ENCODE peak calls at places on chromosomes 2 and 18, in seven cellular contexts. One of them, this sample, is unnamed.

GRCh38 chr2:67797801-67798535 is 264.8 kb downstream of the C1D start:
- DNase-seq in HCT116: no peak
- DNase-seq in H1: no peak
- DNase-seq in K562: no peak
- DNase-seq in SK-N-SH: no peak
- DNase-seq in GM12878: no peak
- DNase-seq in HepG2: no peak
- DNase-seq in this sample: no peak

GRCh38 chr2:179818546-179818945 is 42.9 kb downstream of the ZNF385B start:
- DNase-seq in GM12878: no peak
- DNase-seq in HepG2: no peak
- DNase-seq in HCT116: no peak
- DNase-seq in K562: no peak
- DNase-seq in SK-N-SH: no peak
- DNase-seq in H1: no peak
- DNase-seq in this sample: no peak

GRCh38 chr2:185984670-185985069 is 246.1 kb downstream of the FSIP2 start:
- DNase-seq in H1: no peak
- DNase-seq in GM12878: no peak
- DNase-seq in HepG2: no peak
- DNase-seq in SK-N-SH: no peak
- DNase-seq in K562: no peak
- DNase-seq in HCT116: no peak
- DNase-seq in this sample: no peak

GRCh38 chr2:23199115-23199918 is 185.7 kb upstream of the KLHL29 start:
- DNase-seq in SK-N-SH: peak; percentile 34
- DNase-seq in K562: peak; percentile 42
- DNase-seq in H1: no peak
- DNase-seq in HepG2: peak; percentile 26
- DNase-seq in HCT116: peak; percentile 24
- DNase-seq in GM12878: no peak
- DNase-seq in this sample: peak; percentile 46

GRCh38 chr2:16621348-16621747 is 44.3 kb downstream of the CYRIA start:
- DNase-seq in HepG2: no peak
- DNase-seq in HCT116: no peak
- DNase-seq in SK-N-SH: no peak
- DNase-seq in GM12878: no peak
- DNase-seq in H1: no peak
- DNase-seq in K562: no peak
- DNase-seq in this sample: no peak

GRCh38 chr18:22132258-22132657 is 37.1 kb upstream of the GATA6 start:
- DNase-seq in K562: no peak
- DNase-seq in HCT116: no peak
- DNase-seq in SK-N-SH: no peak
- DNase-seq in GM12878: no peak
- DNase-seq in H1: no peak
- DNase-seq in HepG2: no peak
- DNase-seq in this sample: no peak

GRCh38 chr2:30150786-30151185 is 4.0 kb downstream of the YPEL5 start:
- DNase-seq in HepG2: no peak
- DNase-seq in SK-N-SH: no peak
- DNase-seq in GM12878: no peak
- DNase-seq in HCT116: no peak
- DNase-seq in H1: no peak
- DNase-seq in K562: no peak
- DNase-seq in this sample: no peak

GRCh38 chr2:72214429-72215143 is 66.9 kb upstream of the CYP26B1 start:
- DNase-seq in HepG2: peak; percentile 64
- DNase-seq in H1: no peak
- DNase-seq in SK-N-SH: no peak
- DNase-seq in GM12878: no peak
- DNase-seq in HCT116: no peak
- DNase-seq in K562: no peak
- DNase-seq in this sample: no peak

GRCh38 chr2:67923696-67924095 is 139.1 kb downstream of the C1D start:
- DNase-seq in SK-N-SH: no peak
- DNase-seq in GM12878: no peak
- DNase-seq in HepG2: no peak
- DNase-seq in K562: no peak
- DNase-seq in HCT116: no peak
- DNase-seq in H1: no peak
- DNase-seq in this sample: no peak

GRCh38 chr2:78707776-78708386 is 317.6 kb upstream of the REG3G start:
- DNase-seq in H1: no peak
- DNase-seq in HCT116: no peak
- DNase-seq in GM12878: no peak
- DNase-seq in HepG2: no peak
- DNase-seq in K562: no peak
- DNase-seq in SK-N-SH: no peak
- DNase-seq in this sample: no peak

GRCh38 chr2:200787351-200788128 is 24.2 kb upstream of the BZW1 start:
- DNase-seq in HCT116: no peak
- DNase-seq in K562: no peak
- DNase-seq in SK-N-SH: no peak
- DNase-seq in H1: no peak
- DNase-seq in HepG2: no peak
- DNase-seq in GM12878: no peak
- DNase-seq in this sample: no peak

GRCh38 chr2:19104503-19104902 is 253.9 kb downstream of the OSR1 start:
- DNase-seq in HepG2: peak; percentile 10
- DNase-seq in HCT116: no peak
- DNase-seq in H1: no peak
- DNase-seq in K562: no peak
- DNase-seq in GM12878: no peak
- DNase-seq in SK-N-SH: no peak
- DNase-seq in this sample: no peak

DNA sequence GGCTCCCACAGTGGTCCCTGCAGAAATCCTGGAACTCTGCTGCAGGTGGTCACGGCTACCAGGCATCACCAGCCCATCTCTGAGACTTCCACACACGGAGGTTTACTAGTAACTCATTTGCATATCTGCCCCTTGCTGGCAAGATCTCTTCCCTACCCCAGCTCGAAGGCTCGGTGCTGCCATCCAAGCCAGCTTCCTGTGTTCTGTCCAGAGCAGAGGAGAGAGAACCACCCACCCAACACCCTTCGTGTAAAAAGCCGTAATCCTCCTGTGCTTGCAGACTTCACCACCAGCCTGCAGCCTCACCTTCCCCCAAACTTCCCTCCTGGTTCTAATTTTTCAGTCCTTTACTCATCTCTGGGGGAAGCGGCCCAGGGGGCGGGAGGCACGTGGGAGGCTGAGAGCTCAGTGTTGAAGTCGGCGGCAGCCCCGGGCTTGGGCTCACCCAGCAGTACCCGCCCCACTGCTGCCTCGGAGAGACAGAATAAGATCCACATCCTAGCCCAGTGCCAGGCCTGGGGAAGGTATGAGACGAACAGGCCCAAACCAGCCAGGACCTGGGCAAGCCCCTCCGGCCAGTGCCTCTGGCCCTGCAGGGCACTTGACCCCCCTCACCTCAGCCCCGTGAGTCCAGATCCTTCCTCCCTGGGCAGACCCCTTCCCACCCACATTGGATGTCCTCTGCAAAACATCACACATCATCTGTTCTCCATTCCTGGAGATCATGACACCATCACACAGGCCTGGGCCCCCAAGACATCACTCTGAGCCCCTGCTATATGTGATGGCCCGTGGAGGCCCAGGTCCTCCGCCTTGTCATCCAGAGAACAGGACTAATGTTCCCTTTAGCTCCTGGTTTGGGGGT is 145.8 kb upstream of the ID2 start:
- DNase-seq in HepG2: no peak
- DNase-seq in SK-N-SH: peak; percentile 58
- DNase-seq in K562: no peak
- DNase-seq in GM12878: no peak
- DNase-seq in H1: no peak
- DNase-seq in HCT116: no peak
- DNase-seq in this sample: no peak
- TF ChIP-seq JUND in HepG2: no peak
- TF ChIP-seq JUND in SK-N-SH: no peak
- TF ChIP-seq JUND in K562: no peak
- TF ChIP-seq JUND in GM12878: no peak
- TF ChIP-seq JUND in H1: no peak
- TF ChIP-seq JUND in HCT116: no peak
- TF ChIP-seq JUND in this sample: no peak

GRCh38 chr2:223725494-223725893 is 111.9 kb downstream of the AP1S3 start:
- DNase-seq in GM12878: no peak
- DNase-seq in K562: peak; percentile 53
- DNase-seq in HCT116: peak; percentile 92
- DNase-seq in HepG2: peak; percentile 80
- DNase-seq in H1: peak; percentile 80
- DNase-seq in SK-N-SH: peak; percentile 72
- DNase-seq in this sample: peak; percentile 19

GRCh38 chr2:223722226-223722625 is 115.2 kb downstream of the AP1S3 start:
- DNase-seq in SK-N-SH: no peak
- DNase-seq in GM12878: no peak
- DNase-seq in HepG2: no peak
- DNase-seq in HCT116: no peak
- DNase-seq in H1: no peak
- DNase-seq in K562: no peak
- DNase-seq in this sample: no peak

GRCh38 chr2:223724831-223725230 is 112.6 kb downstream of the AP1S3 start:
- DNase-seq in H1: no peak
- DNase-seq in GM12878: no peak
- DNase-seq in HepG2: no peak
- DNase-seq in K562: no peak
- DNase-seq in HCT116: no peak
- DNase-seq in SK-N-SH: peak; percentile 7
- DNase-seq in this sample: no peak

GRCh38 chr2:223723954-223724411 is 113.4 kb downstream of the AP1S3 start:
- DNase-seq in K562: peak; percentile 65
- DNase-seq in H1: no peak
- DNase-seq in HepG2: no peak
- DNase-seq in GM12878: no peak
- DNase-seq in HCT116: no peak
- DNase-seq in SK-N-SH: no peak
- DNase-seq in this sample: no peak

DNA sequence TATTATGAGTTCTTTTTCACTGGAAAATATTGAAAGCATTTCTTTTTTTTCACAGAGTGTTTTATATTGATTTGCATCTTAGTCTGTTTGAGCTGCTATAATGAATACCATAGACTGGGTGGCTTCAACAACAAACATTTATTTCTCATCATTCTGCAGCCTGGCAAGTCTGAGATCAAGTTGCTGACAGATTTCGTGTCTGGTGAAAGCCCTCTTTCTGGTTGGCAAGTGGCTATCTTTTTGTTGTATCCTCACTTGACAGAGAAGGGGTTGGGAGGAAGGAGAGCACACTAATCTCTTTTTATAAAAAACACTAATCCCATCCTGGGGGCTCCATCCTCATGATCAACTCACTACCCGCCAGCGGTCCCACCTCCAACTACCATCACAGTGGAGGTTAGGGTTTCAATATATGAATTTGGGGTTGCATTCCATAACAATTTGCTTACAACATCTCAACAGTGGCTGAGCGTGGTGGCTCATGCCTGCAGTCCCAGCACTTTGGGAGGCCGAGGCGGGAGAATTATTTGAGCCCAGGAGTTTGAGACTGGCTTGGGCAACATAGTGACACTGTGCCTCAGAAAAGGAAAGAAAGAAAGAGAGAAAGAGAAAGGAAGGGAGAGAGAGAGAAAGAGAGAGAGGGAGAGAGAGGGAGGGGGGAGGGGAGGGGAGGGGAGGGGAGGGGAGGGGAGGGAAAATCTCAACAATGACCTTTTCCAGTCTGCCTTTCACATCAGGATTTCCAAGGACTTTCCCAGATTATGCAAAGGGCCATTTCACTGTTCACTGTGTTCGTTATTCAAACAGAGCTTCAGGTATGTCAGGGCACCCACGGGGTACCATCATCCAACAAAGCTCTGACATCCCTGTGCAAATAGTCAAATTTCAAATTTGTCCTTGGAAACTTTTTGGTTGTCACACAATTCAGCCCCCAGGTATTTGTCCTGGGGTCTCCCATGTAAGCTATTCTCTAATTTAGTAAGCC is 111.1 kb downstream of the AP1S3 start:
- DNase-seq in SK-N-SH: no peak
- DNase-seq in HCT116: no peak
- DNase-seq in HepG2: peak; percentile 37
- DNase-seq in K562: no peak
- DNase-seq in GM12878: no peak
- DNase-seq in H1: no peak
- DNase-seq in this sample: no peak
- TF ChIP-seq JUND in SK-N-SH: no peak
- TF ChIP-seq JUND in HCT116: no peak
- TF ChIP-seq JUND in HepG2: no peak
- TF ChIP-seq JUND in K562: no peak
- TF ChIP-seq JUND in GM12878: no peak
- TF ChIP-seq JUND in H1: no peak
- TF ChIP-seq JUND in this sample: no peak

DNA sequence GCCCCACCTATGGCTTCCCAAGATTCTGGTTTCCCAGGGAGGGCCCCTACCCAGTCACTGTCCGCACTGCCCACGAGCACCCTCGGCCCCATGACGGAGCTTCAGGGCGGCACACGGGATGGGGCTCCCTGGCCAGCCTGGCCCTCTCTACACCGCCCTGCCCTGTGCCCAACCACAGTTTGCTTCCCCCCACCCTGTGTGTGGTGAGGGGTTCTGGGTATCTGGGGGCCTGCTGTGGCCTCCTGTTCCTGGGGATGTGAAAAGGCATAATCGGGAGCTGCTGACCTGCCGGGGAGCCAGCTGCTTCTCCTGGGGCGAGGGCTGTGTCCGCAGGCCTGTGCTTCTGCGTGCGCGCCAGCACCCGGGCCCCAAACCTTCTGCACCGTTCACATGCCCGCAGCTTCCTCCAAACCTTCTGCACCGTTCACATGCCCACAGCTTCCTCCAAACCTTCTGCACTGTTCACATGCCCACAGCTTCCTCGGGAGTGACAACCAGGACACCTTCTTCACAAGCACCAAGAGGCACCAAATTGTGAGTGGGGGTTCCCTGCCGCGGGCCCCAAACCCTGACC is 12.4 kb downstream of the ANO7 start:
- DNase-seq in HCT116: no peak
- DNase-seq in K562: no peak
- DNase-seq in H1: no peak
- DNase-seq in HepG2: no peak
- DNase-seq in SK-N-SH: no peak
- DNase-seq in GM12878: no peak
- DNase-seq in this sample: no peak
- TF ChIP-seq JUND in HCT116: no peak
- TF ChIP-seq JUND in K562: no peak
- TF ChIP-seq JUND in H1: no peak
- TF ChIP-seq JUND in HepG2: no peak
- TF ChIP-seq JUND in SK-N-SH: no peak
- TF ChIP-seq JUND in GM12878: no peak
- TF ChIP-seq JUND in this sample: no peak

DNA sequence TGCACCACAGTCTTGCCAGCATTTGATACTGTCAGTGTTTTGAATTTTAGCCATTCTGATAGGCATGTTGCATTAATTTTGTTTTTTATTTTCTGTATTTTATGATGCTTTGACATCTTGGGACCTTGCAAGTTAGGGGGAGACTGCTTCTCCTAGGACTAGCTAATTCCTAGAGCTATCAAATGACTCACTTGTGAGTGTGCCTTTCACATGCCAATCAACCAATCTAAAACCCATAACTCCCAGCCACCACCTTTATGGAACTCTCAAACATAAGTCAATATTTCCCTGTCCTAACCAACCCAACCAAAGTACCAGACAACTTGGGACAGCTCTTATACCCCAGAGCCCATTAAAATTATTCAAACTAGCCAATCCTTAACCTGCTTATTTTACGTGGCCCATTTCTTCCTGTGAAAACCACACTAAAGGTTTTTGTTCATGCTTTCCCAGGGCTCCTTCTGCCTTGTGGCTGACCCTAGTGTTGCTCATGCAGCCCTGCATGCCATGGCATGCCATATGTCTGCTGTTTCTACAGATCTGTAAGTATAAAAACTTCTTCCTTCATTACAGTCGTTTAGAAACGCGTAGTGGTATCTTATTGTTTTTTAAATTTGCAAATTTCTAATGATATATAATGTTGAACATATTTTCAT is 230.1 kb downstream of the GPD2 start:
- DNase-seq in HepG2: no peak
- DNase-seq in H1: no peak
- DNase-seq in GM12878: no peak
- DNase-seq in SK-N-SH: no peak
- DNase-seq in HCT116: no peak
- DNase-seq in K562: no peak
- DNase-seq in this sample: no peak
- TF ChIP-seq JUND in HepG2: no peak
- TF ChIP-seq JUND in H1: no peak
- TF ChIP-seq JUND in GM12878: no peak
- TF ChIP-seq JUND in SK-N-SH: no peak
- TF ChIP-seq JUND in HCT116: no peak
- TF ChIP-seq JUND in K562: no peak
- TF ChIP-seq JUND in this sample: no peak